ENCODE peak calls at places on chromosomes 6 and 20, in ten cellular contexts. K, V, P, O, A, L, S, T, Q and U are unnamed samples.

GRCh38 chr6:13371421-13372072 is 43.2 kb upstream of the TBC1D7 start:
- DNase-seq in K (no peak), V (no peak), P (no peak), O (no peak), A (no peak), L (no peak), S (no peak), T (no peak), Q (no peak), U (no peak)

GRCh38 chr6:119026822-119027221 is 51.6 kb downstream of the FAM184A start:
- DNase-seq in K (no peak), V (no peak), P (no peak), O (no peak), A (no peak), L (no peak), S (no peak), T (no peak), Q (no peak), U (no peak)

GRCh38 chr6:108902389-108902792 is 54.2 kb downstream of the ARMC2 start:
- DNase-seq in K (peak; percentile 8), V (no peak), P (peak; percentile 20), O (no peak), A (no peak), L (no peak), S (no peak), T (no peak), Q (no peak), U (no peak)

GRCh38 chr20:11376998-11377397 is 540.7 kb upstream of the BTBD3 start:
- DNase-seq in K (no peak), V (no peak), P (peak; percentile 45), O (no peak), A (no peak), L (no peak), S (no peak), T (no peak), Q (no peak), U (no peak)

GRCh38 chr20:57713505-57713903 is 3.7 kb upstream of the PMEPA1 start:
- DNase-seq in K (no peak), V (no peak), P (no peak), O (no peak), A (no peak), L (no peak), S (no peak), T (no peak), Q (no peak), U (no peak)

GRCh38 chr6:4174042-4174441 is 38.7 kb upstream of the ECI2 start:
- DNase-seq in K (no peak), V (no peak), P (no peak), O (no peak), A (no peak), L (no peak), S (no peak), T (no peak), Q (no peak), U (no peak)

GRCh38 chr6:35754452-35755321 is 17.9 kb downstream of the ARMC12 start:
- DNase-seq in K (no peak), V (no peak), P (peak; percentile 34), O (no peak), A (no peak), L (no peak), S (no peak), T (no peak), Q (no peak), U (no peak)

GRCh38 chr6:118122161-118122560 is 215.1 kb downstream of the SLC35F1 start:
- DNase-seq in K (no peak), V (no peak), P (no peak), O (no peak), A (no peak), L (no peak), S (no peak), T (no peak), Q (no peak), U (no peak)

GRCh38 chr6:34806738-34807453 is 15.0 kb downstream of the BLTP3A start:
- DNase-seq in K (no peak), V (no peak), P (peak; percentile 70), O (no peak), A (no peak), L (no peak), S (no peak), T (no peak), Q (no peak), U (no peak)

GRCh38 chr6:27592107-27592480 is 119.2 kb upstream of the ZNF184 start:
- DNase-seq in K (no peak), V (no peak), P (peak; percentile 51), O (no peak), A (no peak), L (no peak), S (no peak), T (no peak), Q (no peak), U (no peak)

GRCh38 chr6:170098428-170099170 is 192.3 kb downstream of the DLL1 start:
- DNase-seq in K (no peak), V (no peak), P (no peak), O (no peak), A (no peak), L (no peak), S (no peak), T (no peak), Q (peak; percentile 34), U (peak; percentile 61)

GRCh38 chr6:27994616-27995015 is 37.6 kb downstream of the OR2B6 start:
- DNase-seq in K (no peak), V (no peak), P (no peak), O (no peak), A (no peak), L (no peak), S (no peak), T (no peak), Q (no peak), U (no peak)